ENCODE peak calls at places on chromosomes 7 and 10, in four cellular contexts. N is stomach, D is progenitor cell of endocrine pancreas, I is HL-60. X is an unnamed sample.
A peak's percentile ranks its signal among the peaks of the same experiment; 100 is the strongest.

GRCh38 chr7:113730309-113730955 is 188.4 kb downstream of the PPP1R3A start:
- DNase-seq in I (no peak), N (no peak), D (no peak), X (no peak)

GRCh38 chr10:109915566-109915965 is 7.7 kb downstream of the XPNPEP1 start:
- DNase-seq in D (no peak), N (no peak), I (no peak), X (no peak)

GRCh38 chr7:6205921-6206660 is 66.3 kb downstream of the CYTH3 start:
- DNase-seq in D (no peak), I (no peak), N (no peak), X (no peak)

GRCh38 chr10:132443605-132443997 is 46.6 kb downstream of the PWWP2B start:
- DNase-seq in I (peak; percentile 84), N (no peak), D (no peak), X (no peak)

GRCh38 chr7:55504093-55504859 is 68.0 kb downstream of the VOPP1 start:
- DNase-seq in D (no peak), I (no peak), N (peak; percentile 32), X (no peak)

GRCh38 chr7:122262246-122262645 is 42.3 kb downstream of the FEZF1 start:
- DNase-seq in D (no peak), I (no peak), N (no peak), X (no peak)

GRCh38 chr10:49486009-49486408 is 52.9 kb downstream of the ERCC6 start:
- DNase-seq in D (no peak), I (no peak), N (no peak), X (no peak)

GRCh38 chr10:123862421-123863188 is 29.0 kb downstream of the CPXM2 start:
- DNase-seq in D (no peak), I (no peak), N (no peak), X (no peak)

GRCh38 chr10:80552151-80552646 is 14.5 kb downstream of the SH2D4B start:
- DNase-seq in D (no peak), N (peak; percentile 62), I (no peak), X (no peak)

GRCh38 chr7:16792299-16792698 is 12.5 kb downstream of the AGR2 start:
- DNase-seq in I (no peak), D (no peak), N (no peak), X (no peak)

GRCh38 chr10:92688927-92689662 is 660 bp upstream of the HHEX start:
- DNase-seq in N (peak; percentile 43), D (peak; percentile 42), I (peak; percentile 49), X (no peak)

GRCh38 chr10:43188702-43189101 is 50.5 kb downstream of the CSGALNACT2 start:
- DNase-seq in D (no peak), N (no peak), I (no peak), X (no peak)

GRCh38 chr10:18224626-18225445 is 84.6 kb downstream of the CACNB2 start:
- DNase-seq in I (no peak), N (no peak), D (no peak), X (no peak)

GRCh38 chr10:5964736-5965135 is 12.6 kb downstream of the IL15RA start:
- DNase-seq in I (no peak), N (peak; percentile 17), D (no peak), X (no peak)

GRCh38 chr7:22114440-22114981 is 168.8 kb upstream of the CDCA7L start:
- DNase-seq in N (no peak), D (no peak), I (no peak), X (no peak)

GRCh38 chr7:44376429-44377133 is 51.2 kb upstream of the CAMK2B start:
- DNase-seq in I (no peak), D (no peak), N (no peak), X (no peak)

GRCh38 chr10:73601486-73601921 is 10.4 kb upstream of the USP54 start:
- DNase-seq in D (no peak), I (no peak), N (peak; percentile 68), X (no peak)

GRCh38 chr7:128082431-128082830 is 51.2 kb upstream of the LRRC4 start:
- DNase-seq in N (no peak), I (no peak), D (no peak), X (no peak)

GRCh38 chr10:31194986-31195385 is 124.0 kb upstream of the ZEB1 start:
- DNase-seq in D (no peak), N (no peak), I (no peak), X (no peak)

GRCh38 chr7:70208236-70209063 is 610.2 kb downstream of the AUTS2 start:
- DNase-seq in D (no peak), I (no peak), N (no peak), X (no peak)

GRCh38 chr7:98733036-98733435 is 116.0 kb downstream of the NPTX2 start:
- DNase-seq in N (no peak), I (peak; percentile 58), D (no peak), X (no peak)

DNA sequence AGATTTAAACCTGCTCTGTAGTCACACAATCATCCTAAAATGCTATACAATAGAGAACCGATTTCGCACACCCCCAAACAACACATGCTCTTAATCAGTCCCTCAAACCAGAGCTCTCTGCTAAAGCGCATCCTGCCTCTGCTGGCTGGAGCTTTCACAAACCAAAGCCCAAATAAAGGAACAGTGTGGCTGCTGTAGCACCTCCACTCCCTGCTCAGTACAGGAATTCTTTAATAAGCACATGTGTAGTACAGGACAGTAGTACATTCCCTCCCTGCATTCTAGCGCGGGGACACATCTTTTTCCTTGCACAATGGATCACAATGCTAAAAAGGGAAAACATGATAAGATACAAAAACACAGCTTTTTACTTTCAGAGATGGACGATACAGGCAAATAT is 684.6 kb downstream of the MAGI2 start:
- DNase-seq in N (no peak), D (no peak), I (no peak), X (no peak)
- TF ChIP-seq CTCF in N (no peak), D (no peak), I (no peak), X (no peak)

DNA sequence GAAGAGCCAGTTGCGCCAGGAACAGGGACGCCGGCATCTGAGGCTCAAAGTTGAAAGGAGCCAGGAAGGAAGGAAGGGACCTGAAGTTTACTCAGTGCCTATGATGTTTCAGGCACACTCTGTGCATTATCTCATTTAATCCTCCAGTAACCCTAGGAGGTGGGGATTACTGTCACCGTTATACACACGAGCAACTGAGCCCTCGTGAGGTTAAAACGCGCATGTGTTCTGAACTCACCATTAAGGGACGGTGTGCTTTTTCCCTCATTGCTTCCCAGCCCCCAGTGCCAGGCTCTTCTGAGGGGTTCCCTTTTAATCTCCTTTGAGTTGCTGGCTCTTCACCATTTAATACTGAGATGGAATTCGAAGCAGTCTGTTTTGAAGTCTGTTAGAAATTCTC is 102.1 kb downstream of the TAX1BP1 start:
- DNase-seq in D (no peak), I (no peak), N (no peak), X (no peak)
- TF ChIP-seq CTCF in D (no peak), I (no peak), N (no peak), X (no peak)

GRCh38 chr10:86632009-86632800 is 22.1 kb upstream of the OPN4 start:
- DNase-seq in I (no peak), N (peak; percentile 51), D (peak; percentile 57), X (no peak)
- TF ChIP-seq CTCF in I (no peak), N (peak; percentile 25), D (peak; percentile 56), X (no peak)

GRCh38 chr7:87059525-87060287 is at the start of gene ELAPOR2:
- DNase-seq in N (peak; percentile 73), I (peak; percentile 22), D (peak; percentile 84), X (peak; percentile 65)
- TF ChIP-seq CTCF in N (peak; percentile 46), I (no peak), D (peak; percentile 68), X (peak; percentile 20)

GRCh38 chr7:91876391-91877133 is 3.9 kb downstream of the MTERF1 start:
- DNase-seq in I (no peak), D (no peak), N (no peak), X (no peak)
- TF ChIP-seq CTCF in I (no peak), D (peak; percentile 42), N (no peak), X (no peak)

GRCh38 chr10:10925667-10926066 is 92.0 kb upstream of the CELF2 start:
- DNase-seq in N (no peak), D (no peak), I (no peak), X (no peak)

GRCh38 chr10:10935032-10935431 is 82.6 kb upstream of the CELF2 start:
- DNase-seq in D (no peak), I (no peak), N (no peak), X (no peak)

GRCh38 chr10:10927608-10928007 is 90.1 kb upstream of the CELF2 start:
- DNase-seq in N (no peak), D (no peak), I (no peak), X (no peak)

DNA sequence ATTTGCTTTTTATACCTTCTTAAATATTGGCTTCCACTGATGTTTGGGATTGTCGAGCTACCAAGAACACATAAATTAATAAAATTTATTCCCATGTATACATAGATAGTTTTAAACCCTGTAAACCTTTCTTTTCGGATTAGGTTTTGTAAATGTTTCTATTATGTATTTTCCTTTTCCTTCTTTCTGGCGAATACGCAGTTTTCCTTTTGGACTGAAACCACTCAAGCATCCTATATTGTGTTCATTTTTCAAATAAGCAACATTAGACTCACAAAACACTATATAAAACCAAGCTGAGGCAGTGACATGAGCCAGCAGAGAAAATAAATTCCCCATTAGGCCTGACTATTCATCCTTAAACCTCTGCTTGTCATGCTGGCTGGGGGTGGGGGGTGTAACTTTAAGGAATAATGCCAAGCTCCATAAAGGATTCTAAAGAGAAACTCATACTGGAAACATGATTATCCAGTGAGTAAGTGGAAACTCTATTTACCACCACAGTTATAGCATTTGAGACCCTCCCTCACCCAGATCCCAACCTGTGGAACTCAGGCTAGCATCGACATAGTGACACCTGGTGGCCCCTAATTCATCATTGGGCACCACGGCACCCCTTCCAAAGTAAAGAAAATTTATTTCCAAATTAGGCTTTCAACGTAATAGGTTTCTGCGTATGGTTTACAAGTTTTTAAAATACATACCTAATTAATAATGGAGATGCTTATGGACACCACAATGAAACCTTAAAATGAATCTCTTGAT is 86.5 kb upstream of the CELF2 start:
- DNase-seq in I (no peak), D (no peak), N (no peak), X (no peak)
- TF ChIP-seq CTCF in I (no peak), D (no peak), N (no peak), X (no peak)

GRCh38 chr7:77404635-77405034 is 11.5 kb downstream of the GSAP start:
- DNase-seq in D (no peak), I (no peak), N (no peak), X (no peak)

GRCh38 chr7:77403957-77404356 is 12.2 kb downstream of the GSAP start:
- DNase-seq in D (no peak), N (no peak), I (no peak), X (no peak)

GRCh38 chr7:77399838-77400237 is 16.3 kb downstream of the GSAP start:
- DNase-seq in I (peak; percentile 27), N (no peak), D (no peak), X (no peak)

GRCh38 chr7:77406421-77406820 is 9.7 kb downstream of the GSAP start:
- DNase-seq in I (no peak), D (no peak), N (no peak), X (no peak)

GRCh38 chr7:77402818-77403217 is 13.3 kb downstream of the GSAP start:
- DNase-seq in N (no peak), D (no peak), I (no peak), X (no peak)
- TF ChIP-seq CTCF in N (no peak), D (no peak), I (no peak), X (no peak)

DNA sequence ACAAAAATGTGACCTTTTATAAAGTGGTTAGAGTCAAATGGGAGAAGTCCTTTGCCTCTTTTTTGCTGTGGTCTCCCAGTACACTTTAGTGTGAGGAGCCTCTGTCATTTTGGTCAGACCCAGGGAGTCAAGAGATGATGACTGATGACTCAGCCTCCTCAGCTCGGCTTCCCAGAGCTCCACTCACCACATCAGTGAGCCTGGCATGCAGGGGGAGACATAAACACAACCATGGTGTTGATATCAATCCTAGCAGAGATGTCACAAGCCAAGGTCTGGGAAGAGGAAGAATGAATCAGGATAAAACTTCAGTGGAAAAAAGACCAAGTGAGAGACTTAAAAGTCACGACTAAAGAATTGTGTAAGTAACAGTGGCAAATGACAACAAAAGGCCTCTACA is 50.1 kb downstream of the TFAM start:
- DNase-seq in N (no peak), D (no peak), I (no peak), X (no peak)
- TF ChIP-seq CTCF in N (no peak), D (no peak), I (no peak), X (no peak)